ENCODE peak calls at places on chromosomes 11 and 22, in five cellular contexts. J is NCI-H1436 treated with DMSO at 0.1 percent for 48 hours, A is psoas muscle, L is NCI-H446 treated with DMSO at 0.1 percent for 48 hours, K is left ventricle myocardium inferior. Y is an unnamed sample.
A peak's percentile ranks its signal among the peaks of the same experiment; 100 is the strongest.

GRCh38 chr11:87063982-87064381 is 26.2 kb downstream of the TMEM135 start:
- DNase-seq in K (no peak), L (no peak), A (no peak), J (no peak), Y (no peak)

GRCh38 chr22:20068640-20069039 is 11.4 kb upstream of the DGCR8 start:
- DNase-seq in A (no peak), J (no peak), K (no peak), L (no peak), Y (no peak)

GRCh38 chr11:31487848-31488247 is 21.6 kb downstream of the IMMP1L start:
- DNase-seq in K (no peak), J (no peak), L (peak; percentile 63), A (no peak), Y (peak; percentile 31)

GRCh38 chr11:78351979-78352731 is 65.5 kb downstream of the GAB2 start:
- DNase-seq in L (no peak), K (no peak), J (no peak), A (no peak), Y (no peak)

GRCh38 chr11:26510756-26511155 is 61.3 kb downstream of the MUC15 start:
- DNase-seq in J (no peak), L (no peak), A (no peak), K (no peak), Y (no peak)

GRCh38 chr11:106421673-106422292 is 344.3 kb downstream of the AASDHPPT start:
- DNase-seq in K (no peak), A (no peak), J (no peak), L (no peak), Y (no peak)

GRCh38 chr22:37471721-37472417 is 14.3 kb downstream of the MFNG start:
- DNase-seq in J (no peak), K (no peak), A (no peak), L (no peak), Y (no peak)

GRCh38 chr11:95556342-95557151 is 233.0 kb downstream of the FAM76B start:
- DNase-seq in J (no peak), L (peak; percentile 65), K (no peak), A (no peak), Y (no peak)

GRCh38 chr11:16987205-16987568 is 27.0 kb downstream of the PLEKHA7 start:
- DNase-seq in J (no peak), L (no peak), A (no peak), K (no peak), Y (no peak)